ENCODE peak calls at places on chromosomes 2 and 18, in four cellular contexts. U is T-cell, V is PC-3, Z is heart right ventricle. W is an unnamed sample.

GRCh38 chr2:215749092-215749957 is 264.0 kb downstream of the MREG start:
- ATAC-seq in Z (peak), U (no peak), V (no peak), W (no peak)

GRCh38 chr2:98134138-98134537 is 47.2 kb downstream of the VWA3B start:
- ATAC-seq in Z (peak), U (no peak), V (no peak), W (peak)

GRCh38 chr2:236193026-236193425 is 24.8 kb upstream of the GBX2 start:
- ATAC-seq in V (no peak), Z (no peak), U (no peak), W (no peak)

GRCh38 chr2:80303006-80303741 is 1.4 kb downstream of the LRRTM1 start:
- ATAC-seq in U (no peak), Z (peak), V (no peak), W (no peak)

GRCh38 chr18:8661754-8662573 is 43.4 kb upstream of the MTCL1 start:
- ATAC-seq in Z (no peak), U (no peak), V (peak), W (no peak)

GRCh38 chr2:18521084-18521483 is 39.4 kb downstream of the RDH14 start:
- ATAC-seq in Z (peak), V (no peak), U (no peak), W (no peak)

GRCh38 chr2:235051436-235052260 is 99.8 kb downstream of the SH3BP4 start:
- ATAC-seq in Z (peak), V (peak), U (no peak), W (no peak)

GRCh38 chr2:134207589-134208209 is 46.2 kb upstream of the MGAT5 start:
- ATAC-seq in Z (peak), V (peak), U (peak), W (peak)

GRCh38 chr2:106172649-106173048 is 21.5 kb downstream of the UXS1 start:
- ATAC-seq in V (no peak), Z (no peak), U (no peak), W (no peak)

GRCh38 chr2:143398701-143399260 is 269.6 kb downstream of the ARHGAP15 start:
- ATAC-seq in Z (no peak), U (no peak), V (no peak), W (no peak)

GRCh38 chr2:144213797-144214196 is 306.1 kb downstream of the ZEB2 start:
- ATAC-seq in U (no peak), V (no peak), Z (no peak), W (peak)

GRCh38 chr2:131127076-131127475 is 21.9 kb downstream of the PLEKHB2 start:
- ATAC-seq in U (no peak), Z (no peak), V (no peak), W (no peak)

GRCh38 chr2:156852681-156853080 is 404.8 kb upstream of the GALNT5 start:
- ATAC-seq in Z (no peak), U (no peak), V (no peak), W (no peak)

GRCh38 chr2:204354442-204354856 is 190.8 kb upstream of the PARD3B start:
- ATAC-seq in Z (no peak), U (no peak), V (no peak), W (no peak)

GRCh38 chr2:45681675-45682074 is 30.2 kb downstream of the PRKCE start:
- ATAC-seq in Z (peak), V (peak), U (no peak), W (peak)

GRCh38 chr18:34834897-34835296 is 124.8 kb downstream of the DTNA start:
- ATAC-seq in Z (peak), V (no peak), U (no peak), W (no peak)

GRCh38 chr2:190859347-190860297 is 21.0 kb upstream of the GLS start:
- ATAC-seq in Z (no peak), U (no peak), V (no peak), W (no peak)

GRCh38 chr18:5488844-5489243 is 55.0 kb downstream of the EPB41L3 start:
- ATAC-seq in V (no peak), U (no peak), Z (no peak), W (no peak)

GRCh38 chr18:77087391-77088141 is 45.0 kb downstream of the MBP start:
- ATAC-seq in Z (peak), V (no peak), U (no peak), W (no peak)

GRCh38 chr2:48406096-48406495 is 123.9 kb upstream of the STON1 start:
- ATAC-seq in Z (no peak), V (no peak), U (no peak), W (no peak)

GRCh38 chr2:100978582-100979051 is 23.5 kb upstream of the RPL31 start:
- ATAC-seq in U (no peak), V (no peak), Z (no peak), W (no peak)

GRCh38 chr2:217195658-217196446 is 336.0 kb upstream of the TNP1 start:
- ATAC-seq in Z (no peak), V (no peak), U (no peak), W (no peak)

GRCh38 chr2:38439226-38439612 is 62.1 kb upstream of the ATL2 start:
- ATAC-seq in V (no peak), U (no peak), Z (no peak), W (no peak)

GRCh38 chr2:31956299-31956698 is 54.5 kb downstream of the MEMO1 start:
- ATAC-seq in Z (no peak), V (no peak), U (no peak), W (no peak)

GRCh38 chr2:197760293-197760657 is 24.8 kb downstream of the BOLL start:
- ATAC-seq in V (no peak), U (no peak), Z (peak), W (no peak)

GRCh38 chr2:159292157-159292556 is 5.7 kb upstream of the WDSUB1 start:
- ATAC-seq in Z (no peak), V (no peak), U (no peak), W (no peak)

GRCh38 chr2:31382452-31383120 is 32.0 kb downstream of the XDH start:
- ATAC-seq in Z (no peak), U (no peak), V (no peak), W (no peak)

GRCh38 chr2:136932700-136933099 is 167.4 kb downstream of the THSD7B start:
- ATAC-seq in Z (no peak), V (peak), U (no peak), W (no peak)

GRCh38 chr2:201779996-201780673 is 598 bp downstream of the ALS2 start:
- ATAC-seq in Z (peak), U (no peak), V (peak), W (no peak)

GRCh38 chr2:218880749-218881594 is at the start of gene WNT10A:
- ATAC-seq in V (no peak), Z (no peak), U (peak), W (peak)

W was measured in activated CD4-positive, CD25-positive, alpha-beta regulatory T cell treated with anti-CD3 and anti-CD28 coated beads, Interleukin-2, amount 50 U/mL, for 24 hours.